ENCODE peak calls at places on chromosomes 5 and 9, in ten cellular contexts. T, X, C, L, D, F, Z, B, H and G are unnamed samples.

GRCh38 chr9:95024097-95024671 is 293.3 kb downstream of the FANCC start:
- DNase-seq in B (no peak), Z (no peak), H (no peak), L (no peak), F (no peak), D (no peak), X (no peak), C (no peak), T (no peak), G (no peak)

GRCh38 chr5:72079288-72079687 is 28.0 kb upstream of the MAP1B start:
- DNase-seq in C (no peak), X (no peak), H (no peak), T (no peak), F (no peak), Z (no peak), D (no peak), B (no peak), L (no peak), G (no peak)

GRCh38 chr9:134556531-134557068 is 85.0 kb upstream of the COL5A1 start:
- DNase-seq in C (no peak), Z (no peak), B (no peak), X (no peak), F (peak; percentile 41), H (no peak), T (no peak), D (no peak), L (peak; percentile 3), G (no peak)

GRCh38 chr9:77534376-77535057 is 113.6 kb downstream of the GNA14 start:
- DNase-seq in H (no peak), D (no peak), B (no peak), Z (no peak), T (no peak), C (no peak), X (no peak), F (no peak), L (no peak), G (no peak)

GRCh38 chr5:6607559-6607936 is 25.3 kb downstream of the NSUN2 start:
- DNase-seq in C (no peak), L (no peak), D (peak; percentile 19), F (no peak), H (no peak), Z (no peak), X (no peak), T (no peak), B (no peak), G (no peak)

GRCh38 chr9:95087659-95088242 is 229.8 kb downstream of the FANCC start:
- DNase-seq in X (no peak), H (no peak), C (no peak), L (no peak), T (no peak), B (peak; percentile 83), Z (no peak), F (peak; percentile 55), D (no peak), G (no peak)

GRCh38 chr5:45205403-45205961 is 396.7 kb downstream of the MRPS30 start:
- DNase-seq in L (no peak), T (no peak), X (no peak), F (no peak), H (no peak), Z (no peak), C (no peak), B (no peak), D (no peak), G (no peak)

GRCh38 chr9:5718296-5719032 is 89.6 kb downstream of the RIC1 start:
- DNase-seq in L (no peak), C (no peak), X (no peak), H (no peak), F (no peak), D (no peak), Z (no peak), T (no peak), B (no peak), G (no peak)

GRCh38 chr5:31614147-31615030 is 24.5 kb upstream of the PDZD2 start:
- DNase-seq in H (no peak), F (no peak), T (no peak), L (no peak), C (no peak), D (no peak), X (no peak), Z (no peak), B (no peak), G (no peak)

GRCh38 chr5:132762246-132763000 is 14.6 kb downstream of the SEPTIN8 start:
- DNase-seq in Z (no peak), L (no peak), B (no peak), D (peak; percentile 41), H (no peak), F (no peak), C (no peak), T (no peak), X (no peak), G (no peak)

GRCh38 chr5:132764051-132764450 is 13.0 kb downstream of the SEPTIN8 start:
- DNase-seq in X (no peak), Z (no peak), T (no peak), H (no peak), L (no peak), B (no peak), D (no peak), C (no peak), F (no peak), G (no peak)

GRCh38 chr5:132761321-132762240 is 14.4 kb downstream of the CCNI2 start:
- DNase-seq in H (no peak), T (no peak), D (peak; percentile 46), L (no peak), B (no peak), C (no peak), X (no peak), Z (no peak), F (no peak), G (no peak)

GRCh38 chr5:132764671-132765070 is 12.4 kb downstream of the SEPTIN8 start:
- DNase-seq in L (no peak), Z (no peak), F (no peak), C (no peak), T (no peak), D (no peak), X (no peak), H (no peak), B (no peak), G (no peak)

GRCh38 chr5:132763369-132764036 is 13.5 kb downstream of the SEPTIN8 start:
- DNase-seq in D (peak; percentile 39), Z (no peak), H (no peak), X (no peak), F (no peak), C (no peak), L (no peak), T (no peak), B (no peak), G (no peak)
- H3K36me3 ChIP-seq in D (peaks cover 76% of the 10 kb centered on the region), Z (no peaks in the 10 kb centered on the region), H (peaks cover 37% of the 10 kb centered on the region), X (no peaks in the 10 kb centered on the region), F (peaks cover 68% of the 10 kb centered on the region), C (peaks cover 66% of the 10 kb centered on the region), L (no peaks in the 10 kb centered on the region), T (no peaks in the 10 kb centered on the region), B (peaks cover 65% of the 10 kb centered on the region), G (no peaks in the 10 kb centered on the region)

DNA sequence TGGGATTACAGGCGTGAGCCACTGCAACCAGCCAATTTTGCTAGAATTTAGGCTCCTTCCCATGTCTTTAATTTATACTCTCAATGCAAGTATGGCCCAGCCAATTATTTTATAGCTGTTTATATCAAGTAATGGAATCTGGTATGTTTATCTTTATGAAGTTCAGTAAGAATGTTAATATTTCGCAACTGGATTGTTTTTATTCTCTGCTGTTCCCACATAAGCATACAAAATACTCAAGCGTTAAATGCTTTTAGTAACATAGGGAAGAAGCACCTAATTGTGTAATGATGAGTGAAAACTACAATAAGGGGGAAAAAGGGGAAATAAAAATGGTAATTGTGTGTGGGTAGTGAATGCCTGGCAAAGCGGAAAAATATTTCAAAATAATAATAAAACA is 21.3 kb downstream of the PWWP2A start:
- DNase-seq in Z (no peak), C (no peak), T (no peak), X (no peak), L (no peak), D (no peak), B (no peak), F (no peak), H (no peak), G (no peak)
- H3K36me3 ChIP-seq in Z (peaks cover 9% of the 10 kb centered on the region), C (peaks cover 68% of the 10 kb centered on the region), T (no peaks in the 10 kb centered on the region), X (peaks cover 6% of the 10 kb centered on the region), L (no peaks in the 10 kb centered on the region), D (peaks cover 67% of the 10 kb centered on the region), B (peaks cover 23% of the 10 kb centered on the region), F (peaks cover 57% of the 10 kb centered on the region), H (peaks cover 8% of the 10 kb centered on the region), G (peaks cover 16% of the 10 kb centered on the region)

GRCh38 chr5:143188692-143189091 is 214.8 kb downstream of the NR3C1 start:
- DNase-seq in F (no peak), X (no peak), D (no peak), T (no peak), B (no peak), Z (no peak), C (no peak), L (no peak), H (no peak), G (no peak)
- H3K36me3 ChIP-seq in F (peaks cover 4% of the 10 kb centered on the region), X (peaks cover 5% of the 10 kb centered on the region), D (no peaks in the 10 kb centered on the region), T (no peaks in the 10 kb centered on the region), B (no peaks in the 10 kb centered on the region), Z (no peaks in the 10 kb centered on the region), C (no peaks in the 10 kb centered on the region), L (no peaks in the 10 kb centered on the region), H (no peaks in the 10 kb centered on the region), G (no peaks in the 10 kb centered on the region)

GRCh38 chr5:7897014-7897600 is 28.2 kb downstream of the MTRR start:
- DNase-seq in X (no peak), C (no peak), T (no peak), H (no peak), D (peak; percentile 75), Z (no peak), F (no peak), B (no peak), L (no peak), G (no peak)
- H3K36me3 ChIP-seq in X (peaks cover 65% of the 10 kb centered on the region), C (peaks cover 100% of the 10 kb centered on the region), T (no peaks in the 10 kb centered on the region), H (peaks cover 29% of the 10 kb centered on the region), D (peaks cover 97% of the 10 kb centered on the region), Z (peaks cover 61% of the 10 kb centered on the region), F (peaks cover 100% of the 10 kb centered on the region), B (peaks cover 98% of the 10 kb centered on the region), L (no peaks in the 10 kb centered on the region), G (peaks cover 92% of the 10 kb centered on the region)

GRCh38 chr5:112830378-112830777 is 30.7 kb upstream of the SRP19 start:
- DNase-seq in F (no peak), C (no peak), H (no peak), B (no peak), T (no peak), D (no peak), Z (no peak), L (no peak), X (no peak), G (no peak)
- H3K36me3 ChIP-seq in F (peaks cover 97% of the 10 kb centered on the region), C (peaks cover 77% of the 10 kb centered on the region), H (peaks cover 13% of the 10 kb centered on the region), B (peaks cover 78% of the 10 kb centered on the region), T (no peaks in the 10 kb centered on the region), D (peaks cover 18% of the 10 kb centered on the region), Z (peaks cover 11% of the 10 kb centered on the region), L (no peaks in the 10 kb centered on the region), X (peaks cover 6% of the 10 kb centered on the region), G (peaks cover 25% of the 10 kb centered on the region)

GRCh38 chr5:115532517-115532916 is 12.1 kb downstream of the FEM1C start:
- DNase-seq in H (no peak), T (no peak), D (no peak), B (no peak), Z (no peak), F (no peak), L (no peak), C (no peak), X (no peak), G (no peak)
- H3K36me3 ChIP-seq in H (no peaks in the 10 kb centered on the region), T (no peaks in the 10 kb centered on the region), D (peaks cover 59% of the 10 kb centered on the region), B (peaks cover 24% of the 10 kb centered on the region), Z (no peaks in the 10 kb centered on the region), F (peaks cover 57% of the 10 kb centered on the region), L (no peaks in the 10 kb centered on the region), C (peaks cover 100% of the 10 kb centered on the region), X (peaks cover 4% of the 10 kb centered on the region), G (peaks cover 9% of the 10 kb centered on the region)